ENCODE peak calls at places on chromosomes 7 and 10, in five cellular contexts. S is Calu3, R is HFF-Myc, V is GM20000, N is cardiac muscle cell. O is an unnamed sample.

GRCh38 chr7:104791065-104791464 is 222.9 kb upstream of the KMT2E start:
- DNase-seq in S (peak), V (no peak), R (no peak), N (peak), O (no peak)

GRCh38 chr10:14386202-14386593 is 55.5 kb upstream of the FRMD4A start:
- DNase-seq in R (no peak), V (no peak), S (peak), N (peak), O (no peak)

GRCh38 chr7:2282185-2282751 is 32.0 kb downstream of the SNX8 start:
- DNase-seq in S (no peak), R (no peak), V (no peak), N (peak), O (no peak)

GRCh38 chr7:66845382-66846095 is 75.5 kb upstream of the TMEM248 start:
- DNase-seq in V (no peak), R (no peak), N (peak), S (no peak), O (no peak)

GRCh38 chr7:46115410-46115809 is 194.3 kb upstream of the IGFBP3 start:
- DNase-seq in S (no peak), R (no peak), V (no peak), N (peak), O (no peak)

GRCh38 chr7:132836746-132837145 is 245.1 kb downstream of the CHCHD3 start:
- DNase-seq in S (no peak), R (peak), V (no peak), N (peak), O (no peak)

GRCh38 chr7:2542011-2542923 is 13.1 kb downstream of the BRAT1 start:
- DNase-seq in V (no peak), S (no peak), N (no peak), R (no peak), O (no peak)

GRCh38 chr7:214410-215212 is 22.2 kb downstream of the FAM20C start:
- DNase-seq in N (no peak), V (no peak), S (peak), R (no peak), O (no peak)

GRCh38 chr7:29479606-29480200 is 83.9 kb upstream of the PRR15 start:
- DNase-seq in S (no peak), R (no peak), V (no peak), N (peak), O (no peak)

GRCh38 chr10:100370976-100371706 is 24.1 kb downstream of the SCD start:
- DNase-seq in N (peak), S (peak), V (peak), R (no peak), O (peak)

GRCh38 chr7:159017741-159018140 is 126.9 kb downstream of the VIPR2 start:
- DNase-seq in N (no peak), R (no peak), S (no peak), V (no peak), O (no peak)

GRCh38 chr10:46077141-46077554 is 31.1 kb upstream of the MSMB start:
- DNase-seq in V (no peak), N (peak), S (no peak), R (no peak), O (no peak)

GRCh38 chr10:95312264-95312663 is 21.5 kb upstream of the PDLIM1 start:
- DNase-seq in R (no peak), V (no peak), S (no peak), N (peak), O (no peak)

GRCh38 chr10:75994332-75995040 is 563.1 kb downstream of the LRMDA start:
- DNase-seq in S (no peak), N (no peak), V (no peak), R (no peak), O (no peak)

GRCh38 chr10:21572578-21572977 is 38.5 kb downstream of the MLLT10 start:
- DNase-seq in S (no peak), V (no peak), N (peak), R (no peak), O (no peak)

GRCh38 chr10:43078986-43079273 is 2.1 kb downstream of the RET start:
- DNase-seq in S (peak), N (no peak), R (no peak), V (peak), O (peak)

GRCh38 chr7:51860305-51860704 is 543.7 kb upstream of the COBL start:
- DNase-seq in R (no peak), N (no peak), V (no peak), S (no peak), O (no peak)

GRCh38 chr10:22436526-22436892 is 91.2 kb downstream of the SPAG6 start:
- DNase-seq in V (no peak), R (no peak), N (no peak), S (no peak), O (no peak)

GRCh38 chr7:106047146-106047545 is 65.0 kb downstream of the SYPL1 start:
- DNase-seq in R (no peak), S (no peak), N (no peak), V (no peak), O (no peak)

GRCh38 chr7:5462216-5462615 is 38.6 kb upstream of the TNRC18 start:
- DNase-seq in S (no peak), N (no peak), R (no peak), V (no peak), O (no peak)

GRCh38 chr7:141011443-141011842 is 3.3 kb downstream of the MRPS33 start:
- DNase-seq in S (no peak), N (no peak), R (no peak), V (no peak), O (no peak)
- TF ChIP-seq CTCF in S (no peak), N (no peak), R (no peak), V (no peak), O (no peak)

GRCh38 chr10:69057261-69057950 is 30.5 kb upstream of the SRGN start:
- DNase-seq in N (no peak), S (no peak), R (no peak), V (no peak), O (peak)
- TF ChIP-seq CTCF in N (no peak), S (no peak), R (no peak), V (no peak), O (no peak)

DNA sequence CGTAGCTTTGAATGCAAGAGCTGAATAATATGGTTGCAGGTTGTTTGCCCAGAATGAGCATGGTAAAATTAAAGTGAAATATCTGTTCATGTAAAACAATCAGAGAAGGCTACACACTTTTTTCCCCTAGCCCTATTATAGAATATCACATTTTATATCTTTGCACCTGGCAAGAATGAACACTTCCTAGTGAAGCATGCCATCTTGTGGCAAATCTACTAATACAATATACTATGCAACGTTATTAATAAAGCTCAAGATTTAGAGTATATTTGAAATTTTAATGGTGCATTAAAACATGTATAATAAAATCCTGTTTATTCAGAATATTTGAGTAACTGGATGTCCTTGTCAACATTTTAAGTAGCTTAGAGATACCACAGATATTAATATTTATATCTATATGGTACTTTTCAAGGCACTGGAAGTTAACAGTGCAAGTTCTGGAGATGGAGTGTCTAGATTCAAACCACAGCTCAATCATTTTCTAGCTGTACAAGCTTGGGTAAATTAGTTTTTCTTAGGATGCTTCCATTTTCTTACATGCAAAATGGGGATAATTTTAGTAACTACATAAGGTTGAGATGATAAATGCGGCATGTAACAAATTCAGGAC is 643.1 kb upstream of the SEMA3D start:
- DNase-seq in N (peak), S (no peak), R (no peak), V (no peak), O (no peak)
- TF ChIP-seq CTCF in N (peak), S (no peak), R (peak), V (no peak), O (peak)

GRCh38 chr7:151505433-151505832 is 14.3 kb downstream of the RHEB start:
- DNase-seq in V (no peak), S (no peak), R (no peak), N (no peak), O (no peak)
- TF ChIP-seq CTCF in V (no peak), S (no peak), R (no peak), N (no peak), O (no peak)

GRCh38 chr7:154794147-154794780 is 208.7 kb downstream of the PAXIP1 start:
- DNase-seq in S (no peak), R (no peak), N (no peak), V (peak), O (peak)
- TF ChIP-seq CTCF in S (no peak), R (no peak), N (no peak), V (no peak), O (peak)

GRCh38 chr7:90688826-90689225 is 92.7 kb downstream of the CDK14 start:
- DNase-seq in R (no peak), V (no peak), S (no peak), N (no peak), O (no peak)

GRCh38 chr7:90692947-90693346 is 96.8 kb downstream of the CDK14 start:
- DNase-seq in V (no peak), S (no peak), R (no peak), N (no peak), O (no peak)

GRCh38 chr7:90692396-90692795 is 96.3 kb downstream of the CDK14 start:
- DNase-seq in V (no peak), S (no peak), R (no peak), N (peak), O (no peak)

GRCh38 chr7:90689256-90689655 is 93.1 kb downstream of the CDK14 start:
- DNase-seq in R (no peak), V (no peak), S (no peak), N (no peak), O (no peak)

DNA sequence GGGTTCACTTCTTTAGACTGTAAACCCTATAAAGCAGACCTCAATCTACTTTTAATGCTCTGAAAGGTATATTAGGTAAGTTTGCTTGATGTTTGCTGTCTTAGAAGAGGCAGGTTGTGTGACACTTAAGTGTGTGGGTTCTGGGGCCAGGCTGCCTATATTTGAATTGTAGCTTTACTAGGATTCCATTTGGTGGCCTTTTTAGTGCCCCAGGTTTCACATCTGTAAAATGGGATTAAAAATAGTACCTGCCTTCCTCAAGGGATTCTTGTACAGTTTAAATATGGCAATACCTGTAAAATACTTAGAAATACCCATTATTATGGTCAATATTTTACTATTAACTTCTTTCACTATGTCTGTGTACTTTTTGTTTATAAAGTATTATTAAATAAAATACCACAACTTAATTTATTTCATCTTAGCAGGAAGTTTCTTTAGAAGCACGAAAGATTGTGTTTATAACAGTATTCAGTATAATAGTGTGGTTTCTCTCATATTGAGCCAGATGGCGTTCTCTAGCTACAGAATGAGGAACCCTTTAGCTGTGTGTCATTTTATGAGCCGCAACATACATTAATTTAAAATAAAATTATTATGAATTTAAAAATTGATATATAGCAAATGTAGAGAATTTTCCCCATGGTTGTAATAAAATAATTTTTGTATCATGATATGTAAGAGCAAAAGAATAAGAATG is 94.2 kb downstream of the CDK14 start:
- DNase-seq in R (no peak), V (no peak), S (no peak), N (no peak), O (no peak)
- TF ChIP-seq CTCF in R (no peak), V (no peak), S (no peak), N (no peak), O (no peak)

DNA sequence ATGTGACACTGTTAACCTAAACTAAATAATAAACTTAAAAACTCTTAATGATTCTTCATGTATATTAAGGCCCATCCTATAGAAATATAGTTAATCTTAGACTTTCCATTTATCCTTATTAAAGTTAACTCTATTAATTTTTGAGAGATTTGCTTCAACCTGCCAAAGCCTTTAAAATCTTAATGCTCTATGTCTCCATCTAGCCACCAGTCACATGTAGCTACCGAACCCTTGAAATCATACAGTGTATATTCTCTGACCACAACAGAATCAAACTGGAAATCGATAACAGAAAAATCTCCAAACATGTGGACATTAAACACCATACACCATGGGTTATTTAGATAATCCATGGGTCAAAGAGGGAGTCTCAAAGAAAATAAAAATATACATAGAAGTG is 51.9 kb downstream of the ASZ1 start:
- DNase-seq in V (no peak), N (peak), S (no peak), R (no peak), O (no peak)
- TF ChIP-seq CTCF in V (no peak), N (peak), S (peak), R (peak), O (peak)

DNA sequence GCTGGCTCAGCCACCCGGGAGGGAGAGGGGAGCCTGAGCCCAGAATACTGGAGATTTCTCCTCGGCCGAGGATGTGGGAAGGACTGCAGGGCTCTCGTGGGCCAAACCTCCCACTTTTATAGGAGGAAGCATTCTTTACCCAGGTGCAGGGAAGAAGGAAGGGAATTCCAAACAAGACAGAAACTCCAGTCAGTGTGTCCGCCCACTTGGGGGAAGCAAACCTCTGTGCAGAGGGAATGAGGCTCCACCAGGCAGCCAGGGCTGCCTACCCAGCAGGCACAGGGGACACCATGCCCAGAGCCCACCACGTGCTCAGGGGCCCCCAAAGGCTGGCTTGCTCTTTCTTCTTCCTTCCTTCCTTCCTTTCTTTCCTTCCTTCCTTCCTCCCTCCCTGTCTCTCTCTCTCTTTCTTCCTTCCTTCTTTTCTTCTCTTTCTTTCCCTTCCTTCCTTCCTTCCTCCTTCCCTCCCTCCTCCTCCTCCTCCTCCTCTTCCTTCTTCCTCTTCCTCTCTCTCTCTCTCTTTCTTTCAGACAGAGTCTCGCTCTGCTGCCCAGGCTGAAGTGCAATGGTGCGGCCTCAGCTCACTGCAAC is 15.4 kb upstream of the FZD9 start:
- DNase-seq in N (no peak), V (no peak), R (no peak), S (no peak), O (no peak)
- TF ChIP-seq CTCF in N (no peak), V (no peak), R (no peak), S (no peak), O (no peak)

DNA sequence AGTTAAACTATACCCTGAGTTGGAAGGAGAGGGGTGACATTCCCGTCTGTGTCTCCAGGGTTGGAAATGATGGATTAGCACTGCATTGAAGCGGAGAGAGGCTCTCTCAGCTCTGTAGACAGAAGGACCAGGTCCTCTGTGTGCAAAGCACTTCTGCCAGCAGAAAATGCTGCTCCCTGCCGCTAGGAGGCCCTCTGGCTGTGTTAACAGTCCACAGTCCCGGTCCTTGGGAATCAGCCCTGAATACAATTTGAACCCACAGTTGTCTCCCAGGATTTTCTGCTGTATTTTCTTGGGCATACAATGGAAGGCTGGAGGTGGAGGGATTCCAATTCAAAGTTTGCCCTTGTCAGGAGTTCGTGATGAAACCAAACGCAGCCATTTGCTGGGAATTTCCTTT is 205.1 kb downstream of the GLRX3 start:
- DNase-seq in N (no peak), R (no peak), S (no peak), V (no peak), O (peak)
- TF ChIP-seq CTCF in N (no peak), R (no peak), S (no peak), V (peak), O (peak)

GRCh38 chr7:135707570-135707966 is 20.4 kb downstream of the SLC13A4 start:
- DNase-seq in N (no peak), R (no peak), S (no peak), V (no peak), O (no peak)

GRCh38 chr7:135709508-135709907 is 18.5 kb downstream of the SLC13A4 start:
- DNase-seq in R (no peak), N (no peak), V (no peak), S (no peak), O (no peak)

GRCh38 chr7:135706038-135706742 is 21.8 kb downstream of the SLC13A4 start:
- DNase-seq in R (no peak), S (no peak), V (no peak), N (no peak), O (no peak)

GRCh38 chr7:135706858-135707569 is 21.0 kb downstream of the SLC13A4 start:
- DNase-seq in N (no peak), R (no peak), V (no peak), S (no peak), O (no peak)

DNA sequence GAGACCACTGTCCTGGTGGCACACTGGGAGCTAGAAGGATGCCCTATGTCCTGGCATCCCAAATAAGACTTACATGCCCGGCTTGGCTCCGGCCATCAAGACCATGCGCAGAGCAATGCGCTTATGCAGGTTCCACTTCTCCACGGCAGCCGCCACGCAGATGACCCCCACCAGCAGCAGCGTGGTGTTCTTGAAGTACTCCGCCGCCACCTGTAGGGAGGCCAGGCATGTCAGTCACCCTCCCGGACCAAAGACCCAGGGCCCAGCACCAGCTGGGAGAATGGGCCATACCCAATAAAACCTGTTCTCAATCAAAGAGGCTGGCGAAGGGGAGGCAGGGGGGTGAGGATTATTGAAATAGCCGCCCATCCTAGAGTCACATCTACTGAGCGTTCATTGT is 19.9 kb downstream of the SLC13A4 start:
- DNase-seq in R (no peak), V (no peak), N (no peak), S (no peak), O (peak)
- TF ChIP-seq CTCF in R (no peak), V (no peak), N (no peak), S (no peak), O (peak)